ENCODE peak calls at places on chromosomes 1 and 21, in five cellular contexts. Q, O, E, K and P are unnamed samples.

GRCh38 chr21:46438241-46438640 is 20.4 kb upstream of the DIP2A start:
- DNase-seq in K (no peak), Q (peak; percentile 29), O (no peak), E (no peak), P (no peak)

GRCh38 chr1:178645826-178646200 is 79.2 kb upstream of the RALGPS2 start:
- DNase-seq in K (no peak), Q (no peak), O (no peak), E (no peak), P (no peak)

GRCh38 chr1:7175507-7175906 is 390.3 kb downstream of the CAMTA1 start:
- DNase-seq in Q (no peak), K (no peak), E (no peak), O (no peak), P (no peak)

GRCh38 chr1:200620273-200621131 is at the start of gene KIF14:
- DNase-seq in O (peak; percentile 94), Q (peak; percentile 97), K (peak; percentile 84), E (peak; percentile 95), P (peak; percentile 95)

GRCh38 chr1:84830136-84830535 is 62.9 kb downstream of the LPAR3 start:
- DNase-seq in E (no peak), Q (no peak), K (no peak), O (no peak), P (no peak)

GRCh38 chr21:20946701-20947100 is 51.5 kb upstream of the NCAM2 start:
- DNase-seq in K (no peak), O (no peak), Q (no peak), E (no peak), P (no peak)

GRCh38 chr21:41403966-41404365 is 22.1 kb upstream of the MX1 start:
- DNase-seq in Q (no peak), E (no peak), K (no peak), O (no peak), P (no peak)

GRCh38 chr1:48670234-48671020 is 106.3 kb downstream of the BEND5 start:
- DNase-seq in O (no peak), Q (no peak), E (no peak), K (no peak), P (no peak)

GRCh38 chr1:109803901-109804331 is 40.2 kb upstream of the EPS8L3 start:
- DNase-seq in E (no peak), K (no peak), O (no peak), Q (no peak), P (peak; percentile 51)

GRCh38 chr1:207873055-207873890 is 37.7 kb downstream of the CD34 start:
- DNase-seq in Q (peak; percentile 60), O (peak; percentile 61), E (no peak), K (no peak), P (no peak)

GRCh38 chr1:151814426-151814825 is 9.2 kb upstream of the LINGO4 start:
- DNase-seq in E (no peak), K (no peak), O (no peak), Q (no peak), P (no peak)

GRCh38 chr21:38989097-38989744 is 183.5 kb downstream of the ETS2 start:
- DNase-seq in O (no peak), Q (no peak), K (no peak), E (no peak), P (peak; percentile 64)

GRCh38 chr1:150551784-150552691 is 2.8 kb downstream of the ADAMTSL4 start:
- DNase-seq in O (no peak), E (peak; percentile 92), Q (peak; percentile 92), K (no peak), P (peak; percentile 95)

GRCh38 chr1:248277876-248278275 is at the start of gene OR2T33:
- DNase-seq in Q (no peak), K (no peak), E (no peak), O (no peak), P (no peak)

GRCh38 chr1:62687421-62687902 is 724 bp downstream of the DOCK7 start:
- DNase-seq in E (peak; percentile 28), Q (no peak), K (peak; percentile 6), O (peak; percentile 44), P (peak; percentile 34)